ENCODE peak calls at places on chromosomes 3 and 15, in four cellular contexts. A is K562, Q is H1, Z is GM12891. Y is an unnamed sample.

GRCh38 chr3:53155763-53156162 is 5.2 kb upstream of the PRKCD start:
- DNase-seq in A (no peak), Q (no peak), Z (no peak), Y (no peak)

GRCh38 chr3:110074095-110074494 is 736.7 kb upstream of the DPPA4 start:
- DNase-seq in A (no peak), Q (no peak), Z (no peak), Y (no peak)

GRCh38 chr15:82647835-82648256 is 683 bp upstream of the CPEB1 start:
- DNase-seq in Z (peak; percentile 38), A (peak; percentile 75), Q (no peak), Y (no peak)

GRCh38 chr3:175702956-175703355 is 843.8 kb downstream of the NAALADL2 start:
- DNase-seq in Q (no peak), Z (no peak), A (no peak), Y (no peak)

GRCh38 chr3:54527953-54528352 is 399.9 kb downstream of the LRTM1 start:
- DNase-seq in A (no peak), Q (no peak), Z (no peak), Y (no peak)

GRCh38 chr3:184574552-184575430 is 13.2 kb downstream of the EPHB3 start:
- DNase-seq in Z (no peak), A (no peak), Q (no peak), Y (no peak)

GRCh38 chr3:51390186-51390585 is 899 bp upstream of the RBM15B start:
- DNase-seq in Q (no peak), A (no peak), Z (no peak), Y (no peak)

GRCh38 chr3:46542801-46543201 is 23.3 kb downstream of the LRRC2 start:
- DNase-seq in Q (no peak), Z (no peak), A (peak; percentile 40), Y (no peak)

GRCh38 chr3:170602556-170602955 is 16.7 kb upstream of the SLC7A14 start:
- DNase-seq in Q (no peak), Z (no peak), A (no peak), Y (no peak)

GRCh38 chr3:146554168-146554760 is 9.9 kb upstream of the PLSCR1 start:
- DNase-seq in Z (no peak), Q (no peak), A (peak; percentile 52), Y (no peak)

GRCh38 chr15:100170280-100170654 is 171.5 kb downstream of the ADAMTS17 start:
- DNase-seq in Q (no peak), Z (no peak), A (no peak), Y (no peak)

GRCh38 chr3:138642927-138643253 is 34.3 kb downstream of the FAIM start:
- DNase-seq in A (no peak), Z (no peak), Q (no peak), Y (no peak)
- TF ChIP-seq POLR2AphosphoS5 in A (no peak), Z (no peak), Q (no peak), Y (no peak)

DNA sequence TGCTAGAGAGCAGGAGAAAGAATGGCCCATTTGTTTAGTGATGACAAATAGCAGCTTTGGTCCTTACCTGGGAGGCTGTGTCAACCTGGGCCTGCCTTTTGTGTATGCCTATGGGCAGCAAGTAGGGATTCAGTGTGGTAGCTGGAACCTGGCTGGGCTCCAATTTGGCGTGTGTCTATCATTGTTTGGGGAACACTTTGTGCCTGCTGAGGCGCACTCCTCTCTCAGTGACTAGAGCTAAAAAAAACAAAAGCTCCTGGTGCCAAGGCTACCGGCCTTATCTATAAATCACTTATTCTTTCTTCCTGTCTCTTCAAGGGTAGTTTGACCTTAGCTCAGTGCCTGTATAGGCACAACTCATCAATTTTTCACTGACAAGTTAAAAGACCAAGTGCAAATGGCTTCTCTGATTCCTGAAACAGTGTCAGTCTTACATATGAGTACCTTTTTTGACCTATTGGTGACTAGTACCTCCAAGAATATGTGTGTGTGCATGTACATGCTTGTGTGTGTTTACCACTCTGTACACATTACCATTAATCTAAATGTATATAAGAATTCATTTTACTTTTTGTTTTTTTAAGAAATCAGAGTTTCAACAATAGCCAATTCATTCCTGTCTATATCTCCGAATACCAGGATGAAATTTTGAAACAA is 54.6 kb downstream of the GMNC start:
- DNase-seq in Z (no peak), Q (no peak), A (no peak), Y (no peak)
- TF ChIP-seq TAF1 in Z (no peak), Q (no peak), A (no peak), Y (no peak)

DNA sequence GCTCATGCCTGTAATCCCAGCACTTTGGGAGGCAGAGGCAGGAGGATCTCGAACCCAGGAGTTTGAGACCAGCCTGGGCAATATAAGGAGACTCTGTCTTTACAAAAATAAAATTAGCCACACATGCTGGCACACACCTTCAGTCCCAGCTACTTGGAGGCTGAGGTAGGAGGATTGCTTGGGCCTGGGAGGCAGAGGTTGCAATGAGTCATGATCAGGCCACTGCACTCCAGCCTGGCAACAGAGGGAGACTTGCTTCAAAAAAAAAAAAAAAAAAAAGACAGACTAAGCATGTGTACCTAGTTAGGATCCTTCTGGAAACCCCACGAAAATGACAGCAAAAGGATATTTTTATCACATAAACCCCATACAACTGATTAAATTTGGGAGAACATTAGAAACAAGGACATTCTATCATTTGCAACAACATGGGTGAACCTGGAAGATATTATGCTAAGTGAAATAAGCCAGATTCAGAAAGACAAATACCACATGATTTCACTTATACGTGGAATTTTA is 44.9 kb downstream of the METTL6 start:
- DNase-seq in Q (no peak), A (no peak), Z (no peak), Y (no peak)
- TF ChIP-seq POLR2A in Q (no peak), A (no peak), Z (no peak), Y (no peak)

DNA sequence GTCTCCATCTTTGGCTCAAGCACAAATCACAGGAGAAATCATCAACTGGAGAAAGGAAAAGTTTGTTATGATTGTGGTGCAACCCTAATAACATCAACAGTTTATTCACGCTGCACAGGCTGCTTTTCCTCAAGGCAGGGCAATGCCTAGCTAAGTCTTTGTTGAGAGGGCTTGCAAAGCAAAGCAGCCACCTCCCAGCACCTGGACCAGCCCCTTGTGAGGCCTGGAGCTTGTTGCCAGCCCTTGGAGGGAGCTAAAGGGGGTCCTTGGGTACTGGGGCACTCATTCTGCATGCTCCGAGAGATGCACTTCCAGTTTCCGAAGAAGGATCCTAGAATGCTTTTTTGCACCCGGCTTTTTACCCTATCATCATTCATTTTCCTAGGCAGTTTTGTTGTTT is 288.2 kb downstream of the CLSTN2 start:
- DNase-seq in Z (no peak), Q (no peak), A (no peak), Y (no peak)
- TF ChIP-seq POLR2AphosphoS5 in Z (no peak), Q (no peak), A (no peak), Y (no peak)

GRCh38 chr3:150330174-150330573 is 77.9 kb upstream of the TSC22D2 start:
- DNase-seq in Q (no peak), A (no peak), Z (no peak), Y (no peak)
- TF ChIP-seq TAF1 in Q (no peak), A (no peak), Z (no peak), Y (no peak)

DNA sequence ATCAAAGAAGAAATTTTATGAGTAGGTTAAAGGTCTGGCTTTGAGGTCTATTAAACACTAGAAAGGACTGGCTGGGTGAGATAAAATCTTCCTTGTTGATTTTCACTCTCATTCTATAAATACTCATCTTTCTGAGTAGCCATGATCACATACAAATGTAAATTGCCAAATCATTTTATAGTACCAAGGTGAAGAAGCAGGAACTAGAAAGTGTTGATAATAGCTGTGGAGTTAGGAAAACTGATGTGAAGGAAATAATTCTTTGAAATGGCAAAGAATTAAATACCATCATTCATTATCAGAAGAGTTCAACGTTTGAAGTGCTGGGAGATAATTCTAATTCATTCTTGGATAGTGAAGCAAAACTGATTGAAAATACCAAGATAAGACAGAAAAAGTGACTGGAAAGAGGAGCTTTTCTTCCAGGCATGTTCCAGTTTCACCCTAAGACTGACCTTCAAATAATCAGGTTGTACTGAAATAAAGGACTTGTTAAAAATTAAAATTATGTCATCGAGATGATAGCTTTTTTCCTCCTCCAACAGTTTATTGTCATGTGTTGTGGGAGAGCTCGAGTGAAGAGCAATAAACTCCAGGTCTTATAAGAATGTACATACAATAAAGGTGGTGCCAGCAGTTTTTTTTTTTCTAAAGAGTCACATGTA is 17.4 kb downstream of the THBS1 start:
- DNase-seq in Q (no peak), Z (no peak), A (no peak), Y (no peak)
- TF ChIP-seq POLR2A in Q (peak; percentile 70), Z (no peak), A (no peak), Y (no peak)

GRCh38 chr15:64344651-64345262 is 11.2 kb downstream of the CSNK1G1 start:
- DNase-seq in Z (no peak), Q (no peak), A (no peak), Y (no peak)

GRCh38 chr15:64343222-64343621 is 12.8 kb downstream of the CSNK1G1 start:
- DNase-seq in A (no peak), Z (no peak), Q (no peak), Y (no peak)

GRCh38 chr15:64341961-64342360 is 14.0 kb downstream of the CSNK1G1 start:
- DNase-seq in A (no peak), Q (no peak), Z (no peak), Y (no peak)

GRCh38 chr15:64340355-64340754 is 15.6 kb downstream of the CSNK1G1 start:
- DNase-seq in Z (no peak), A (no peak), Q (no peak), Y (no peak)

GRCh38 chr15:64343841-64344240 is 12.1 kb downstream of the CSNK1G1 start:
- DNase-seq in A (no peak), Q (no peak), Z (no peak), Y (no peak)
- TF ChIP-seq POLR2AphosphoS5 in A (no peak), Q (no peak), Z (no peak), Y (no peak)

GRCh38 chr3:125132815-125133214 is 77.0 kb upstream of the HEG1 start:
- DNase-seq in Q (no peak), A (no peak), Z (no peak), Y (no peak)

GRCh38 chr3:125128861-125129501 is 73.2 kb upstream of the HEG1 start:
- DNase-seq in Q (no peak), A (peak; percentile 16), Z (no peak), Y (no peak)

GRCh38 chr3:125126323-125126722 is 70.5 kb upstream of the HEG1 start:
- DNase-seq in Z (no peak), A (no peak), Q (no peak), Y (no peak)

GRCh38 chr3:125125822-125126245 is 70.0 kb upstream of the HEG1 start:
- DNase-seq in Z (no peak), Q (no peak), A (no peak), Y (no peak)

GRCh38 chr3:125129512-125129962 is 73.7 kb upstream of the HEG1 start:
- DNase-seq in Z (no peak), A (peak; percentile 29), Q (no peak), Y (no peak)
- TF ChIP-seq TAF1 in Z (no peak), A (no peak), Q (no peak), Y (no peak)

GRCh38 chr3:8509961-8510360 is 8.3 kb downstream of the LMCD1 start:
- DNase-seq in A (no peak), Q (no peak), Z (no peak), Y (no peak)
- TF ChIP-seq POLR2A in A (no peak), Q (no peak), Z (no peak), Y (no peak)

DNA sequence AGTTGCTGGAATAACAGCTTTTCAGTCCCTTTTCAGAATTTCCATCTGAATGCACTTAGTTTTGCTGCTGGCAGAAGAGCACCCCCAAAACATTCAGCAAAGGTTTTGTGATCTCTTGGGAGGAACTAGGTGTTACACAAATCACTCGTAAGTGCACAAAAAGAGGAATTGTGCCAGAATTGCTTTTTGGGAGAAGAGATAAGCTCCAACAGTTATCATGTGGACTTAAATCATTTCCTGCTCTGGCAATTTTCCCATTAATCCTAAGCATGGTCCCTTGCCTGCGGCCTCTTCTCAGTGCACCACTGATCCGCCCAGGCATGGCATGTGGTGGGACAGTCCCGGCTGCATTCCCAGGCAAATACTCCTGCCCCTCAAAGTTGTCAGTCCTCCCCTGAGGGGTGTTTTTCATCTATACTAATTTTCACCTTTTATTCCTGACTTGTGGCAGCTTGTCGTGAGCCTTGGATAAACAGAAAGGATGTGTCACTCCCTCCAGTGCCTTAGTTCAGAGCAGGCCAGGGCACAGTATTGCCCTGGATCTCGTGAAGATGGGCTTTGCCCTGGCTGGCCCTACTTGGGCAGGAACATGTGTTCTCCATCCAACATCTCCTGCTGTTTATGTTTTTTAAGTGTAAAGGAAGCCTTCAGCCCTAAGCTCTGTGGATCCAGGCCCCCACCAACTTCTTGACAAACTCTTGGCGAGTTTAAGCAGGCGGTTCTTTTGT is 44.6 kb upstream of the VILL start:
- DNase-seq in A (no peak), Q (no peak), Z (no peak), Y (no peak)
- TF ChIP-seq POLR2AphosphoS5 in A (no peak), Q (no peak), Z (no peak), Y (no peak)